ENCODE peak calls at places on chromosome X, in seven cellular contexts. One of them, this sample, is unnamed.

GRCh38 chrX:105658136-105658535 is 164.2 kb upstream of the NRK start:
- DNase-seq in neuronal stem cell: no peak
- DNase-seq in trophoblast cell: peak; percentile 9
- DNase-seq in H9: no peak
- DNase-seq in IMR-90: no peak
- DNase-seq in mesenchymal stem cell: peak; percentile 84
- DNase-seq in H1: no peak
- DNase-seq in this sample: no peak

GRCh38 chrX:18873189-18873791 is 110.6 kb downstream of the PHKA2 start:
- DNase-seq in neuronal stem cell: no peak
- DNase-seq in trophoblast cell: no peak
- DNase-seq in H9: no peak
- DNase-seq in IMR-90: peak; percentile 61
- DNase-seq in mesenchymal stem cell: peak; percentile 75
- DNase-seq in H1: no peak
- DNase-seq in this sample: no peak

GRCh38 chrX:17025903-17026302 is 79.4 kb downstream of the REPS2 start:
- DNase-seq in neuronal stem cell: no peak
- DNase-seq in trophoblast cell: no peak
- DNase-seq in H9: no peak
- DNase-seq in IMR-90: no peak
- DNase-seq in mesenchymal stem cell: no peak
- DNase-seq in H1: no peak
- DNase-seq in this sample: no peak

GRCh38 chrX:74535211-74535621 is 79.2 kb downstream of the RLIM start:
- DNase-seq in neuronal stem cell: no peak
- DNase-seq in trophoblast cell: peak; percentile 13
- DNase-seq in H9: peak; percentile 49
- DNase-seq in IMR-90: peak; percentile 71
- DNase-seq in mesenchymal stem cell: peak; percentile 62
- DNase-seq in H1: no peak
- DNase-seq in this sample: peak; percentile 86

GRCh38 chrX:10496345-10496965 is 123.9 kb downstream of the MID1 start:
- DNase-seq in neuronal stem cell: no peak
- DNase-seq in trophoblast cell: no peak
- DNase-seq in H9: no peak
- DNase-seq in IMR-90: peak; percentile 91
- DNase-seq in mesenchymal stem cell: peak; percentile 61
- DNase-seq in H1: no peak
- DNase-seq in this sample: no peak

GRCh38 chrX:20829665-20830481 is 544.3 kb upstream of the CNKSR2 start:
- DNase-seq in neuronal stem cell: no peak
- DNase-seq in trophoblast cell: peak; percentile 28
- DNase-seq in H9: no peak
- DNase-seq in IMR-90: no peak
- DNase-seq in mesenchymal stem cell: peak; percentile 3
- DNase-seq in H1: no peak
- DNase-seq in this sample: no peak

GRCh38 chrX:46543441-46543840 is 1.8 kb downstream of the ZNF674 start:
- DNase-seq in neuronal stem cell: no peak
- DNase-seq in trophoblast cell: no peak
- DNase-seq in H9: no peak
- DNase-seq in IMR-90: no peak
- DNase-seq in mesenchymal stem cell: no peak
- DNase-seq in H1: no peak
- DNase-seq in this sample: no peak

GRCh38 chrX:131264053-131264452 is 25.1 kb downstream of the IGSF1 start:
- DNase-seq in neuronal stem cell: no peak
- DNase-seq in trophoblast cell: no peak
- DNase-seq in H9: no peak
- DNase-seq in IMR-90: no peak
- DNase-seq in mesenchymal stem cell: no peak
- DNase-seq in H1: no peak
- DNase-seq in this sample: no peak

GRCh38 chrX:125826774-125827451 is 339.2 kb downstream of the DCAF12L2 start:
- DNase-seq in neuronal stem cell: no peak
- DNase-seq in trophoblast cell: no peak
- DNase-seq in H9: no peak
- DNase-seq in IMR-90: no peak
- DNase-seq in mesenchymal stem cell: no peak
- DNase-seq in H1: no peak
- DNase-seq in this sample: peak; percentile 9

GRCh38 chrX:119190251-119190651 is 45.8 kb upstream of the PGRMC1 start:
- DNase-seq in neuronal stem cell: no peak
- DNase-seq in trophoblast cell: no peak
- DNase-seq in H9: no peak
- DNase-seq in IMR-90: no peak
- DNase-seq in mesenchymal stem cell: no peak
- DNase-seq in H1: no peak
- DNase-seq in this sample: no peak

GRCh38 chrX:39121903-39122302 is 320.6 kb downstream of the MID1IP1 start:
- DNase-seq in neuronal stem cell: no peak
- DNase-seq in trophoblast cell: no peak
- DNase-seq in H9: no peak
- DNase-seq in IMR-90: no peak
- DNase-seq in mesenchymal stem cell: no peak
- DNase-seq in H1: no peak
- DNase-seq in this sample: no peak

DNA sequence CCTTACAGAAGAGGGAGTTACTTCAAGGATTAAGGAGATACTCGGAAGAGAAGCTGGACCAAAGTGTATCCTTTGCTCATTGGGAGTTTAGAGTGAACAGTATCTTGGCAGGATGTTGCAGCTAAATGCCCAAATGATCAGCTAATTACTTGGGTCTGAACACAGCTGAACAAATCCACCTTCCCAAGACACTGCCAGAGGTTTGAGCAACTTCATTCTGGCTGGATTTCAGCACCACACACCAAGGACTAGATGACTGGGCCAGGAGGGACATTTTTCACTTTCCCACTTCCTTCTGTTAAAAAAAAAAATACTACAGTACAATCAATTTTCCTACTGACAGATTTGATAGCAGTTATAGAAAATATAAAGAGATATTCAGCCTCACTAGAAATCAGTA is 324.6 kb downstream of the MID1IP1 start:
- DNase-seq in neuronal stem cell: no peak
- DNase-seq in trophoblast cell: no peak
- DNase-seq in H9: no peak
- DNase-seq in IMR-90: no peak
- DNase-seq in mesenchymal stem cell: no peak
- DNase-seq in H1: no peak
- DNase-seq in this sample: no peak
- H4K8ac ChIP-seq in neuronal stem cell: no peak overlapping the region
- H4K8ac ChIP-seq in trophoblast cell: no peak overlapping the region
- H4K8ac ChIP-seq in H9: no peak overlapping the region
- H4K8ac ChIP-seq in IMR-90: no peak overlapping the region
- H4K8ac ChIP-seq in mesenchymal stem cell: no peak overlapping the region
- H4K8ac ChIP-seq in H1: no peak overlapping the region
- H4K8ac ChIP-seq in this sample: no peak overlapping the region

GRCh38 chrX:97860206-97860605 is 976.5 kb downstream of the RPA4 start:
- DNase-seq in neuronal stem cell: peak; percentile 0
- DNase-seq in trophoblast cell: no peak
- DNase-seq in H9: no peak
- DNase-seq in IMR-90: peak; percentile 73
- DNase-seq in mesenchymal stem cell: peak; percentile 54
- DNase-seq in H1: no peak
- DNase-seq in this sample: no peak
- H3K18ac ChIP-seq in neuronal stem cell: no peak overlapping the region
- H3K18ac ChIP-seq in trophoblast cell: no peak overlapping the region
- H3K18ac ChIP-seq in H9: no peak overlapping the region
- H3K18ac ChIP-seq in IMR-90: no peak overlapping the region
- H3K18ac ChIP-seq in mesenchymal stem cell: no peak overlapping the region
- H3K18ac ChIP-seq in H1: no peak overlapping the region
- H3K18ac ChIP-seq in this sample: no peak overlapping the region

GRCh38 chrX:120457766-120458180 is 11.3 kb downstream of the LAMP2 start:
- DNase-seq in neuronal stem cell: no peak
- DNase-seq in trophoblast cell: no peak
- DNase-seq in H9: no peak
- DNase-seq in IMR-90: peak; percentile 76
- DNase-seq in mesenchymal stem cell: peak; percentile 59
- DNase-seq in H1: no peak
- DNase-seq in this sample: no peak
- H3K4ac ChIP-seq in neuronal stem cell: no peak overlapping the region
- H3K4ac ChIP-seq in trophoblast cell: no peak overlapping the region
- H3K4ac ChIP-seq in H9: no peak overlapping the region
- H3K4ac ChIP-seq in IMR-90: no peak overlapping the region
- H3K4ac ChIP-seq in mesenchymal stem cell: no peak overlapping the region
- H3K4ac ChIP-seq in H1: no peak overlapping the region
- H3K4ac ChIP-seq in this sample: no peak overlapping the region

GRCh38 chrX:122878269-122878668 is 305.8 kb upstream of the GRIA3 start:
- DNase-seq in neuronal stem cell: no peak
- DNase-seq in trophoblast cell: no peak
- DNase-seq in H9: no peak
- DNase-seq in IMR-90: no peak
- DNase-seq in mesenchymal stem cell: no peak
- DNase-seq in H1: no peak
- DNase-seq in this sample: no peak
- H4K8ac ChIP-seq in neuronal stem cell: no peak overlapping the region
- H4K8ac ChIP-seq in trophoblast cell: no peak overlapping the region
- H4K8ac ChIP-seq in H9: no peak overlapping the region
- H4K8ac ChIP-seq in IMR-90: no peak overlapping the region
- H4K8ac ChIP-seq in mesenchymal stem cell: no peak overlapping the region
- H4K8ac ChIP-seq in H1: no peak overlapping the region
- H4K8ac ChIP-seq in this sample: no peak overlapping the region

GRCh38 chrX:139121616-139122286 is 408.8 kb upstream of the F9 start:
- DNase-seq in neuronal stem cell: no peak
- DNase-seq in trophoblast cell: no peak
- DNase-seq in H9: no peak
- DNase-seq in IMR-90: no peak
- DNase-seq in mesenchymal stem cell: no peak
- DNase-seq in H1: no peak
- DNase-seq in this sample: peak; percentile 69

GRCh38 chrX:139126493-139126892 is 404.0 kb upstream of the F9 start:
- DNase-seq in neuronal stem cell: peak; percentile 24
- DNase-seq in trophoblast cell: no peak
- DNase-seq in H9: peak; percentile 62
- DNase-seq in IMR-90: no peak
- DNase-seq in mesenchymal stem cell: no peak
- DNase-seq in H1: peak; percentile 46
- DNase-seq in this sample: peak; percentile 86

GRCh38 chrX:139125916-139126315 is 404.6 kb upstream of the F9 start:
- DNase-seq in neuronal stem cell: no peak
- DNase-seq in trophoblast cell: no peak
- DNase-seq in H9: no peak
- DNase-seq in IMR-90: no peak
- DNase-seq in mesenchymal stem cell: no peak
- DNase-seq in H1: no peak
- DNase-seq in this sample: no peak

DNA sequence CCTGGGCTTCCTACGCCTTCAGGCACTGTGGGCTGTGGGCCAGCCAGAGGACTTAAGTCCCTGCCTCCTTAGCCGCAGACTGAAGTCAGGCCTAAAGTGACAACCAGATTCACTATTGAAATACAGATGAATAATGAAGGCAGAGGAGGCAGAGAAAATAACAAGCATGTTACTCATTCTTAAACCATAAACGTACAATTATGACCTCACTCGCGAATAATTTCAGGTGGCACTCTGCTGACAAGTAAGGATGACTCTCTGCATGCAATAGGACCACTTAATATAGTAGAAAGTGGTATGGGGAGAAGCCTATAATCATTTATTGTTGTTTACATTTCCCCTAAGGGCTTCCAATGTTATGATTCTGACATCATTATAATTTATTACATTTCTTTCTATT is 409.2 kb upstream of the FGF13 start:
- DNase-seq in neuronal stem cell: no peak
- DNase-seq in trophoblast cell: no peak
- DNase-seq in H9: no peak
- DNase-seq in IMR-90: no peak
- DNase-seq in mesenchymal stem cell: no peak
- DNase-seq in H1: no peak
- DNase-seq in this sample: no peak
- H3K18ac ChIP-seq in neuronal stem cell: no peak overlapping the region
- H3K18ac ChIP-seq in trophoblast cell: no peak overlapping the region
- H3K18ac ChIP-seq in H9: no peak overlapping the region
- H3K18ac ChIP-seq in IMR-90: no peak overlapping the region
- H3K18ac ChIP-seq in mesenchymal stem cell: no peak overlapping the region
- H3K18ac ChIP-seq in H1: no peak overlapping the region
- H3K18ac ChIP-seq in this sample: no peak overlapping the region